ENCODE peak calls at places on chromosomes 13 and 19, in nine cellular contexts. One of them, this sample, is unnamed.

GRCh38 chr13:65830411-65831172 is 1399.5 kb downstream of the PCDH9 start:
- DNase-seq in sigmoid colon: no peak
- DNase-seq in CD4-positive, CD25-positive, alpha-beta regulatory T cell: no peak
- DNase-seq in body of pancreas: no peak
- DNase-seq in aorta: peak
- DNase-seq in tibial artery: no peak
- DNase-seq in CD8-positive, alpha-beta memory T cell: no peak
- DNase-seq in IMR-90: no peak
- DNase-seq in neural progenitor cell: no peak
- DNase-seq in this sample: no peak

GRCh38 chr13:114082849-114083645 is 49.4 kb downstream of the RASA3 start:
- DNase-seq in IMR-90: no peak
- DNase-seq in CD4-positive, CD25-positive, alpha-beta regulatory T cell: no peak
- DNase-seq in neural progenitor cell: no peak
- DNase-seq in aorta: no peak
- DNase-seq in body of pancreas: no peak
- DNase-seq in sigmoid colon: no peak
- DNase-seq in tibial artery: peak
- DNase-seq in CD8-positive, alpha-beta memory T cell: no peak
- DNase-seq in this sample: no peak

GRCh38 chr13:23678768-23679167 is 108.6 kb downstream of the TNFRSF19 start:
- DNase-seq in tibial artery: no peak
- DNase-seq in CD4-positive, CD25-positive, alpha-beta regulatory T cell: no peak
- DNase-seq in IMR-90: no peak
- DNase-seq in body of pancreas: no peak
- DNase-seq in aorta: no peak
- DNase-seq in sigmoid colon: no peak
- DNase-seq in CD8-positive, alpha-beta memory T cell: no peak
- DNase-seq in neural progenitor cell: no peak
- DNase-seq in this sample: no peak

GRCh38 chr13:85990397-85990796 is 191.2 kb upstream of the SLITRK6 start:
- DNase-seq in sigmoid colon: no peak
- DNase-seq in IMR-90: no peak
- DNase-seq in body of pancreas: no peak
- DNase-seq in CD8-positive, alpha-beta memory T cell: no peak
- DNase-seq in tibial artery: no peak
- DNase-seq in neural progenitor cell: no peak
- DNase-seq in aorta: no peak
- DNase-seq in CD4-positive, CD25-positive, alpha-beta regulatory T cell: no peak
- DNase-seq in this sample: no peak

GRCh38 chr13:100589178-100589725 is 663 bp upstream of the GGACT start:
- DNase-seq in CD8-positive, alpha-beta memory T cell: no peak
- DNase-seq in IMR-90: no peak
- DNase-seq in sigmoid colon: no peak
- DNase-seq in neural progenitor cell: no peak
- DNase-seq in aorta: no peak
- DNase-seq in CD4-positive, CD25-positive, alpha-beta regulatory T cell: no peak
- DNase-seq in tibial artery: no peak
- DNase-seq in body of pancreas: no peak
- DNase-seq in this sample: no peak

GRCh38 chr13:73335938-73336337 is 277.1 kb downstream of the KLF5 start:
- DNase-seq in neural progenitor cell: no peak
- DNase-seq in sigmoid colon: no peak
- DNase-seq in CD8-positive, alpha-beta memory T cell: no peak
- DNase-seq in IMR-90: no peak
- DNase-seq in aorta: no peak
- DNase-seq in tibial artery: no peak
- DNase-seq in CD4-positive, CD25-positive, alpha-beta regulatory T cell: no peak
- DNase-seq in body of pancreas: no peak
- DNase-seq in this sample: no peak

GRCh38 chr13:101325423-101325822 is 90.9 kb downstream of the NALCN start:
- DNase-seq in tibial artery: no peak
- DNase-seq in CD4-positive, CD25-positive, alpha-beta regulatory T cell: no peak
- DNase-seq in CD8-positive, alpha-beta memory T cell: no peak
- DNase-seq in aorta: no peak
- DNase-seq in neural progenitor cell: peak
- DNase-seq in sigmoid colon: no peak
- DNase-seq in IMR-90: no peak
- DNase-seq in body of pancreas: no peak
- DNase-seq in this sample: no peak

GRCh38 chr19:11624064-11624463 is 26.8 kb downstream of the ZNF627 start:
- DNase-seq in body of pancreas: no peak
- DNase-seq in CD4-positive, CD25-positive, alpha-beta regulatory T cell: no peak
- DNase-seq in aorta: no peak
- DNase-seq in neural progenitor cell: no peak
- DNase-seq in IMR-90: peak
- DNase-seq in CD8-positive, alpha-beta memory T cell: no peak
- DNase-seq in tibial artery: no peak
- DNase-seq in sigmoid colon: no peak
- DNase-seq in this sample: no peak

GRCh38 chr19:932647-933552 is 7.1 kb downstream of the ARID3A start:
- DNase-seq in neural progenitor cell: peak
- DNase-seq in CD8-positive, alpha-beta memory T cell: peak
- DNase-seq in tibial artery: no peak
- DNase-seq in CD4-positive, CD25-positive, alpha-beta regulatory T cell: no peak
- DNase-seq in body of pancreas: peak
- DNase-seq in IMR-90: peak
- DNase-seq in sigmoid colon: peak
- DNase-seq in aorta: no peak
- DNase-seq in this sample: no peak

GRCh38 chr13:72541674-72542073 is 185.8 kb downstream of the MZT1 start:
- DNase-seq in aorta: no peak
- DNase-seq in IMR-90: no peak
- DNase-seq in neural progenitor cell: no peak
- DNase-seq in CD4-positive, CD25-positive, alpha-beta regulatory T cell: no peak
- DNase-seq in body of pancreas: no peak
- DNase-seq in tibial artery: no peak
- DNase-seq in CD8-positive, alpha-beta memory T cell: no peak
- DNase-seq in sigmoid colon: no peak
- DNase-seq in this sample: no peak

GRCh38 chr13:47168086-47168485 is 271.2 kb upstream of the HTR2A start:
- DNase-seq in body of pancreas: no peak
- DNase-seq in sigmoid colon: no peak
- DNase-seq in neural progenitor cell: no peak
- DNase-seq in CD4-positive, CD25-positive, alpha-beta regulatory T cell: no peak
- DNase-seq in tibial artery: no peak
- DNase-seq in CD8-positive, alpha-beta memory T cell: no peak
- DNase-seq in IMR-90: peak
- DNase-seq in aorta: no peak
- DNase-seq in this sample: no peak

GRCh38 chr13:99481357-99481756 is 19.9 kb upstream of the TM9SF2 start:
- DNase-seq in CD8-positive, alpha-beta memory T cell: no peak
- DNase-seq in neural progenitor cell: no peak
- DNase-seq in sigmoid colon: no peak
- DNase-seq in tibial artery: no peak
- DNase-seq in body of pancreas: no peak
- DNase-seq in aorta: no peak
- DNase-seq in IMR-90: no peak
- DNase-seq in CD4-positive, CD25-positive, alpha-beta regulatory T cell: no peak
- DNase-seq in this sample: no peak

GRCh38 chr13:99486996-99487395 is 14.3 kb upstream of the TM9SF2 start:
- DNase-seq in IMR-90: no peak
- DNase-seq in aorta: no peak
- DNase-seq in body of pancreas: no peak
- DNase-seq in CD4-positive, CD25-positive, alpha-beta regulatory T cell: no peak
- DNase-seq in tibial artery: no peak
- DNase-seq in sigmoid colon: no peak
- DNase-seq in CD8-positive, alpha-beta memory T cell: no peak
- DNase-seq in neural progenitor cell: no peak
- DNase-seq in this sample: no peak

GRCh38 chr13:99489028-99489427 is 12.2 kb upstream of the TM9SF2 start:
- DNase-seq in sigmoid colon: no peak
- DNase-seq in CD8-positive, alpha-beta memory T cell: no peak
- DNase-seq in neural progenitor cell: no peak
- DNase-seq in IMR-90: no peak
- DNase-seq in CD4-positive, CD25-positive, alpha-beta regulatory T cell: no peak
- DNase-seq in body of pancreas: no peak
- DNase-seq in tibial artery: no peak
- DNase-seq in aorta: no peak
- DNase-seq in this sample: no peak

DNA sequence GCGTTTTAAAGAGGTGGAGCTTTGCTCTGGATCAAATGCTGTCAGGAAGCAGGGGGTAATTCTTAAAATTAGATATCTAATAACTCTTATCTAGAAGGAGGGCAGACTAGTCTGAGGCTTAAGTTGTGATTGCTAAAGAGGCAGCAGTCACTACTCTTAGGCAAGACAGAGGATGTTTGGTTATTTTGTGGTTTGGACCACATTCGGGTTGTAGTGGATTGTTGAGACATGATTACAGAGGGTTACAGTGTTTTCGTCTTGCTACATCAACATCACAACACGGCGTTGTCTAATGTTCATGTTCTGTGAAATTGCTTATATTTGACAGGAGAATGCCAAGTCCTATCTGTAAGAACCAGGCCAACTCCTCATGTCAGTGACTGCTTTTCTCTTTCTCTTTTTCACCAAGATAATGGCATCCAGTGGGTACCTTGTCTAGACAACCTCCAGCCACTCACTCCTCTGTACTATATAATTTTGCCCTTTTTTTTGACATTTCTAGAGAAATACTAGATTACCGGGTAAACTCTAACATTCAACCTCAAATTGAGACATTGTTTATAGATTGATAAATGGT is 16.8 kb upstream of the TM9SF2 start:
- DNase-seq in CD8-positive, alpha-beta memory T cell: peak
- DNase-seq in tibial artery: no peak
- DNase-seq in sigmoid colon: no peak
- DNase-seq in IMR-90: peak
- DNase-seq in CD4-positive, CD25-positive, alpha-beta regulatory T cell: no peak
- DNase-seq in neural progenitor cell: no peak
- DNase-seq in aorta: no peak
- DNase-seq in body of pancreas: no peak
- DNase-seq in this sample: no peak
- H3K27ac ChIP-seq in CD8-positive, alpha-beta memory T cell: no peak
- H3K27ac ChIP-seq in tibial artery: no peak
- H3K27ac ChIP-seq in sigmoid colon: no peak
- H3K27ac ChIP-seq in IMR-90: no peak
- H3K27ac ChIP-seq in CD4-positive, CD25-positive, alpha-beta regulatory T cell: peak
- H3K27ac ChIP-seq in neural progenitor cell: no peak
- H3K27ac ChIP-seq in aorta: no peak
- H3K27ac ChIP-seq in body of pancreas: no peak
- H3K27ac ChIP-seq in this sample: no peak

GRCh38 chr19:45403272-45403671 is 1.6 kb downstream of the PPP1R13L start:
- DNase-seq in sigmoid colon: no peak
- DNase-seq in tibial artery: no peak
- DNase-seq in IMR-90: no peak
- DNase-seq in CD8-positive, alpha-beta memory T cell: no peak
- DNase-seq in CD4-positive, CD25-positive, alpha-beta regulatory T cell: no peak
- DNase-seq in body of pancreas: no peak
- DNase-seq in neural progenitor cell: no peak
- DNase-seq in aorta: no peak
- DNase-seq in this sample: no peak

GRCh38 chr19:45404557-45405434 is at the start of gene PPP1R13L:
- DNase-seq in neural progenitor cell: peak
- DNase-seq in CD4-positive, CD25-positive, alpha-beta regulatory T cell: peak
- DNase-seq in sigmoid colon: peak
- DNase-seq in CD8-positive, alpha-beta memory T cell: no peak
- DNase-seq in body of pancreas: peak
- DNase-seq in IMR-90: peak
- DNase-seq in aorta: peak
- DNase-seq in tibial artery: peak
- DNase-seq in this sample: peak

GRCh38 chr19:45405435-45406164 is 731 bp upstream of the PPP1R13L start:
- DNase-seq in neural progenitor cell: peak
- DNase-seq in tibial artery: peak
- DNase-seq in sigmoid colon: peak
- DNase-seq in CD8-positive, alpha-beta memory T cell: peak
- DNase-seq in body of pancreas: peak
- DNase-seq in IMR-90: peak
- DNase-seq in aorta: peak
- DNase-seq in CD4-positive, CD25-positive, alpha-beta regulatory T cell: peak
- DNase-seq in this sample: peak

GRCh38 chr19:45402469-45403070 is 2.3 kb downstream of the PPP1R13L start:
- DNase-seq in neural progenitor cell: peak
- DNase-seq in aorta: peak
- DNase-seq in body of pancreas: peak
- DNase-seq in sigmoid colon: peak
- DNase-seq in CD4-positive, CD25-positive, alpha-beta regulatory T cell: peak
- DNase-seq in IMR-90: no peak
- DNase-seq in CD8-positive, alpha-beta memory T cell: no peak
- DNase-seq in tibial artery: no peak
- DNase-seq in this sample: no peak

DNA sequence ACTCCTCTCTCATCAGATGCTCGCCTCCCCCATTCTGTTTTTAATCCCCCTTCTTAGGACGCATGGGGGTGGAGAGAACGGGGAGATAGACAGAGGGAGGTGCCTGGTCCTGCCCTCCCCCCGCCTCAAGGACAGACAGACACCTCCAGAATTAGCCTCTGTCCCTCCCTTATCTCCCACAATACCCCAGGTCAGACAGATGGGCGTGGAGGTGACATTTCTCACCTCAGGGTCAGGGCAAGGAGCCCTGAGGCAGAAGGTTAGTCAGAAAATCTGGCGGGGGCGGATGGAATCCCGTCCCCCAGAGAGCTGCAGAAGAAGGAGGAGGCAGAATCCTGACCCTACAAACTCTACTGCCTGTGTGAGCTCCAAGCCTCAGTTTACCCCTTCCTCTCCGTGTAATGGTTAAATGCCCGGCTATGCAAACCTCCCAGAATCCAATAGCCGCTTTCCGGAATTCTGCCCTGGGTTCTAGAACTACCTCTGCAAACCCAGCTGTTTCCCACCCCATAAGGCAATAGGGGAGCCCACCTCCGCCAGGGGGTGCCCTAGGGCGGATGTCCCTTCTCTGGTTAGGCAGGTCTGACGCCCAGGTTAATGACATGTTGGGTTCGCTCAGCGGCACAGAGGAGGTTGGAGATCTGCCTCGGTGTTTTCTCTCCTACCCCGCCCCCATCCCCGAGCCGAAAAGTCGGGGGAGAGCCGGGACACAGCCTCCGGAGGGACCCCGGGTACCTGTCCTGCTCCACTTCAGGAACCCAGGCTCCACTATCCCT is 900 bp downstream of the PPP1R13L start:
- DNase-seq in body of pancreas: peak
- DNase-seq in tibial artery: no peak
- DNase-seq in aorta: peak
- DNase-seq in IMR-90: no peak
- DNase-seq in CD8-positive, alpha-beta memory T cell: peak
- DNase-seq in neural progenitor cell: peak
- DNase-seq in CD4-positive, CD25-positive, alpha-beta regulatory T cell: peak
- DNase-seq in sigmoid colon: peak
- DNase-seq in this sample: peak
- H3K27ac ChIP-seq in body of pancreas: peak
- H3K27ac ChIP-seq in tibial artery: peak
- H3K27ac ChIP-seq in aorta: no peak
- H3K27ac ChIP-seq in IMR-90: no peak
- H3K27ac ChIP-seq in CD8-positive, alpha-beta memory T cell: peak
- H3K27ac ChIP-seq in neural progenitor cell: no peak
- H3K27ac ChIP-seq in CD4-positive, CD25-positive, alpha-beta regulatory T cell: no peak
- H3K27ac ChIP-seq in sigmoid colon: peak
- H3K27ac ChIP-seq in this sample: no peak

GRCh38 chr19:39154626-39155100 is 29.1 kb downstream of the PAK4 start:
- DNase-seq in CD8-positive, alpha-beta memory T cell: no peak
- DNase-seq in sigmoid colon: no peak
- DNase-seq in body of pancreas: peak
- DNase-seq in IMR-90: no peak
- DNase-seq in neural progenitor cell: no peak
- DNase-seq in aorta: no peak
- DNase-seq in tibial artery: no peak
- DNase-seq in CD4-positive, CD25-positive, alpha-beta regulatory T cell: no peak
- DNase-seq in this sample: no peak
- H3K27ac ChIP-seq in CD8-positive, alpha-beta memory T cell: no peak
- H3K27ac ChIP-seq in sigmoid colon: no peak
- H3K27ac ChIP-seq in body of pancreas: peak
- H3K27ac ChIP-seq in IMR-90: no peak
- H3K27ac ChIP-seq in neural progenitor cell: no peak
- H3K27ac ChIP-seq in aorta: no peak
- H3K27ac ChIP-seq in tibial artery: no peak
- H3K27ac ChIP-seq in CD4-positive, CD25-positive, alpha-beta regulatory T cell: no peak
- H3K27ac ChIP-seq in this sample: no peak

GRCh38 chr19:13833330-13834265 is 38.4 kb downstream of the ZSWIM4 start:
- DNase-seq in CD4-positive, CD25-positive, alpha-beta regulatory T cell: peak
- DNase-seq in tibial artery: peak
- DNase-seq in neural progenitor cell: peak
- DNase-seq in aorta: peak
- DNase-seq in CD8-positive, alpha-beta memory T cell: peak
- DNase-seq in body of pancreas: peak
- DNase-seq in IMR-90: peak
- DNase-seq in sigmoid colon: peak
- DNase-seq in this sample: peak
- H3K27ac ChIP-seq in CD4-positive, CD25-positive, alpha-beta regulatory T cell: peak
- H3K27ac ChIP-seq in tibial artery: peak
- H3K27ac ChIP-seq in neural progenitor cell: no peak
- H3K27ac ChIP-seq in aorta: peak
- H3K27ac ChIP-seq in CD8-positive, alpha-beta memory T cell: peak
- H3K27ac ChIP-seq in body of pancreas: peak
- H3K27ac ChIP-seq in IMR-90: peak
- H3K27ac ChIP-seq in sigmoid colon: peak
- H3K27ac ChIP-seq in this sample: peak

This sample was measured in effector memory CD4-positive, alpha-beta T cell.